ENCODE peak calls at places on chromosomes 4 and X, in six cellular contexts. H, D, Z, X, C and F are unnamed samples.

GRCh38 chrX:124726881-124727280 is 380.5 kb downstream of the SH2D1A start:
- DNase-seq in H (no peak), D (no peak), Z (no peak), X (no peak), C (no peak), F (no peak)

GRCh38 chr4:76445911-76446310 is 10.9 kb downstream of the SHROOM3 start:
- DNase-seq in H (no peak), D (no peak), Z (no peak), X (no peak), C (no peak), F (no peak)

GRCh38 chr4:127781303-127782024 is 658 bp upstream of the HSPA4L start:
- DNase-seq in H (peak; percentile 5), D (no peak), Z (no peak), X (no peak), C (peak; percentile 70), F (peak; percentile 39)

GRCh38 chr4:130563185-130563890 is 1467.4 kb downstream of the C4orf33 start:
- DNase-seq in H (no peak), D (no peak), Z (no peak), X (no peak), C (peak; percentile 88), F (no peak)

GRCh38 chrX:104370089-104370488 is 115.4 kb upstream of the ESX1 start:
- DNase-seq in H (no peak), D (peak; percentile 23), Z (no peak), X (no peak), C (peak; percentile 14), F (no peak)

GRCh38 chrX:103061486-103061885 is 2.5 kb downstream of the BEX1 start:
- DNase-seq in H (no peak), D (no peak), Z (no peak), X (no peak), C (no peak), F (no peak)

GRCh38 chr4:86089053-86089452 is 270.8 kb downstream of the MAPK10 start:
- DNase-seq in H (no peak), D (no peak), Z (no peak), X (no peak), C (no peak), F (no peak)

GRCh38 chr4:72186714-72187113 is 154.9 kb downstream of the NPFFR2 start:
- DNase-seq in H (no peak), D (no peak), Z (no peak), X (no peak), C (no peak), F (no peak)

GRCh38 chr4:37002625-37003024 is 241.9 kb upstream of the NWD2 start:
- DNase-seq in H (no peak), D (no peak), Z (no peak), X (no peak), C (no peak), F (no peak)

GRCh38 chrX:17833954-17834353 is 27.1 kb downstream of the RAI2 start:
- DNase-seq in H (no peak), D (no peak), Z (no peak), X (no peak), C (no peak), F (no peak)

GRCh38 chrX:95346854-95347253 is 1337.8 kb upstream of the DIAPH2 start:
- DNase-seq in H (no peak), D (no peak), Z (no peak), X (no peak), C (no peak), F (no peak)

GRCh38 chr4:24988776-24989175 is 42.0 kb downstream of the LGI2 start:
- DNase-seq in H (no peak), D (no peak), Z (no peak), X (no peak), C (peak; percentile 71), F (no peak)

GRCh38 chr4:102594000-102594399 is 92.8 kb downstream of the NFKB1 start:
- DNase-seq in H (no peak), D (no peak), Z (no peak), X (no peak), C (no peak), F (no peak)

GRCh38 chr4:88981571-88981970 is 75.4 kb downstream of the FAM13A start:
- DNase-seq in H (no peak), D (no peak), Z (no peak), X (no peak), C (peak; percentile 61), F (no peak)

GRCh38 chrX:143058096-143058495 is 32.4 kb downstream of the SPANXN4 start:
- DNase-seq in H (no peak), D (no peak), Z (no peak), X (no peak), C (no peak), F (no peak)

GRCh38 chr4:128636906-128637305 is 172.6 kb upstream of the JADE1 start:
- DNase-seq in H (no peak), D (no peak), Z (no peak), X (no peak), C (no peak), F (no peak)

GRCh38 chrX:70479197-70479969 is 34.7 kb downstream of the DLG3 start:
- DNase-seq in H (no peak), D (no peak), Z (no peak), X (no peak), C (peak; percentile 64), F (no peak)

GRCh38 chrX:46601283-46601682 is 27.7 kb downstream of the CHST7 start:
- DNase-seq in H (no peak), D (no peak), Z (no peak), X (no peak), C (peak; percentile 92), F (no peak)

DNA sequence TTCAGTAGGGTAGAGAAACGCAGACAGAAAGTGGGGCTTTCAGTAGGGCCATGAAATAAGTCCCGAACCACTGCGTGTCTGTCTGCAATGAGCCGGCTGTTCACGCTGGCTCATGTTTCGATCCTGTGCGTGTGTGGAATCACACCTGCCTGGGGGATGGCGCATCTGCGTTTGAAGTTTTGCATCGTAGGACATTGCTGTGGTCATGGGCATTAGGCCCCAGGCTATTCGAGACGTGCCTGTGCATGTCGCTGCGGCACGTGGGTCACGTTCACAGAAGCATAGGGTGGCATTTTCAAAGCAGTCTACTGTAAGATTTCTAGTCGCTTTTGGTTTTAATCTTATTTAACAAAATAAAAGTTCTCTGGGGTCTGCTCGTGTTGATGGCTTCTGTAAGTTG is 25.5 kb upstream of the HGFAC start:
- DNase-seq in H (no peak), D (no peak), Z (no peak), X (no peak), C (no peak), F (no peak)
- H3K27ac ChIP-seq in H (no peak overlapping the region), D (no peak overlapping the region), Z (no peak overlapping the region), X (no peak overlapping the region), C (no peak overlapping the region), F (no peak overlapping the region)

GRCh38 chrX:33190016-33190415 is 21.3 kb downstream of the DMD start:
- DNase-seq in H (no peak), D (no peak), Z (no peak), X (no peak), C (no peak), F (no peak)

GRCh38 chrX:33195698-33196097 is 15.7 kb downstream of the DMD start:
- DNase-seq in H (no peak), D (no peak), Z (no peak), X (no peak), C (no peak), F (no peak)

GRCh38 chrX:33198561-33199279 is 12.6 kb downstream of the DMD start:
- DNase-seq in H (no peak), D (peak; percentile 19), Z (no peak), X (no peak), C (no peak), F (no peak)

GRCh38 chrX:33194289-33194688 is 17.1 kb downstream of the DMD start:
- DNase-seq in H (no peak), D (no peak), Z (no peak), X (no peak), C (no peak), F (no peak)

DNA sequence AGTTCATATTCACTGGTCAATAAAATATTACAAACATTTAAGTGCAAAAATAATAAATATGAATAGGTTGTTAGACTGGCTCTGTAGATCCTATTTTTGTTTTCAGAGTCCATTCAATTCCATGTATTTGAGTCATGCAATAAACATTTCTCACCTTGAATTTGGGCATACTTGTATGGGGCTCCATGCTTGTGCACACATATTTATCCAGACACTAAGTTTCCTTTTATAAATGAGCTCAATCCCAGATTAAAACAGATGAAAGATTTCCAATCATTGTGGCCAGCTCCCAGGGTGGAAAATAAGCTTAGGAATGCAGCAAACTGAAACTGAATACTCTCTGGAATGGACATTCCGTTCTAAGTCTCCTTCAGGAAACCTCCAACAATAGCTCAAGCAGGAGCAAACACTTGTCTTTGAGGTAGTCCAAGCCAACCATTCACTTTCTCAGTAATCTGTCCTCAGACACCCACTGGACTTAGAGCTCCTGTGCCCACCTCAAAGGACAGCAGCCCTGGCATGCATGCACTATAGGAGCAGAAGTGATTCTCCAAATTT is 16.4 kb downstream of the DMD start:
- DNase-seq in H (no peak), D (no peak), Z (no peak), X (no peak), C (peak; percentile 48), F (no peak)
- H3K27ac ChIP-seq in H (no peak overlapping the region), D (no peak overlapping the region), Z (no peak overlapping the region), X (no peak overlapping the region), C (no peak overlapping the region), F (no peak overlapping the region)

DNA sequence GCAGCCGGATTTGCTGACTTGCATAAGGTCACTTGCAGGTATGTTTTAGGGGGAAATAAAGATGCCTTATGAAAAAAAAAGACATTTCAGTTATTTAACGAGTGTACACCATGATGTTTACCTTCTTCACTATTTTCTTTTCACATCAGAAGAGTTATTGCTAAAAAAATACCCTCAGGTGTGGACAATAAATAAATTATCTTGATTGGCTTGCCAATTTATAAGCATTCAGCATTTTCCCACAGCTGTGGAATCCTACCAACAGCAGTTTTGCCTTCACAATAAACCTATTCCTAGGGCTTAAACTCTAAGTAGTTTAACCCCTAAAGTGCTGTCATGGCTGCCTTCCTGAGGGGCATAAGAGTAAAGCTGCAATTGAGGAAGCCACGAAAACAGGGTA is 83.4 kb upstream of the S100G start:
- DNase-seq in H (no peak), D (no peak), Z (no peak), X (no peak), C (no peak), F (no peak)
- H3K27ac ChIP-seq in H (no peak overlapping the region), D (no peak overlapping the region), Z (no peak overlapping the region), X (no peak overlapping the region), C (no peak overlapping the region), F (no peak overlapping the region)

GRCh38 chr4:134533068-134533467 is 331.5 kb upstream of the PABPC4L start:
- DNase-seq in H (no peak), D (no peak), Z (no peak), X (no peak), C (no peak), F (no peak)
- H3K27ac ChIP-seq in H (no peak overlapping the region), D (no peak overlapping the region), Z (no peak overlapping the region), X (no peak overlapping the region), C (no peak overlapping the region), F (no peak overlapping the region)

GRCh38 chrX:72268601-72269365 is 8.3 kb downstream of the RPS4X start:
- DNase-seq in H (no peak), D (no peak), Z (no peak), X (no peak), C (peak; percentile 58), F (no peak)
- H3K27ac ChIP-seq in H (no peak overlapping the region), D (no peak overlapping the region), Z (peak overlapping the region; percentile 8), X (no peak overlapping the region), C (no peak overlapping the region), F (no peak overlapping the region)

DNA sequence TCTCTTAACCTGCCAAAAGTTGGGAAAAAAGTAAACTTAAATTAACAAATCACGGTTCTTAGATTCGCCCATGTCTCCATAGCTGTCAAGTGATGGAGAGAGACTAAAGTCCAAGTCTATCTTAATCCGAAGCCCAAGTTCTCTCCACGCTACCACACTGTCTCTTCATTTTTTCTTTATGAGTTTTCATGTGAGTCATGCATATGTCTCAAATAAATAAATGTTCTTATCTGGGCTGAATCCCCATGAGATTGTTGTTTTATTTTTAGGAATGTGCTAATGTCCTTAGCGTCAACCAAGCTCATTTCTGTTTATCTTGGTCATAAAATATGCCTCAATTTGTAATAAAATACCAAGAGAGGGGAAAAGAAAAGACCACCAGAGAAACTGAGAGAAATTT is 169.3 kb downstream of the RCHY1 start:
- DNase-seq in H (no peak), D (no peak), Z (no peak), X (no peak), C (peak; percentile 76), F (no peak)
- H3K27ac ChIP-seq in H (no peak overlapping the region), D (no peak overlapping the region), Z (no peak overlapping the region), X (no peak overlapping the region), C (no peak overlapping the region), F (no peak overlapping the region)